ENCODE peak calls at places on chromosomes 4 and X, in seven cellular contexts. K is thoracic aorta, I is psoas muscle, X is testis, N is NB4, E is GM23338, D is GM13977. B is an unnamed sample.
A peak's percentile ranks its signal among the peaks of the same experiment; 100 is the strongest.

GRCh38 chrX:130393451-130394074 is 8.1 kb upstream of the GPR119 start:
- DNase-seq in X (peak; percentile 52), E (peak; percentile 67), N (peak; percentile 42), I (peak; percentile 18), K (no peak), D (no peak), B (peak; percentile 23)

GRCh38 chr4:5710065-5710961 is 688 bp upstream of the EVC start:
- DNase-seq in E (peak; percentile 59), K (no peak), I (no peak), D (peak; percentile 20), X (no peak), N (no peak), B (no peak)

GRCh38 chr4:109890076-109890475 is 22.6 kb upstream of the EGF start:
- DNase-seq in D (no peak), X (no peak), I (no peak), N (no peak), E (no peak), K (no peak), B (no peak)

GRCh38 chr4:135917016-135917415 is 1615.3 kb downstream of the PCDH18 start:
- DNase-seq in D (no peak), X (no peak), I (no peak), N (no peak), K (no peak), E (no peak), B (no peak)

GRCh38 chrX:133380882-133381619 is 34.2 kb downstream of the GPC4 start:
- DNase-seq in I (no peak), E (no peak), N (no peak), D (no peak), X (no peak), K (no peak), B (no peak)

GRCh38 chrX:128106630-128107029 is 54.4 kb upstream of the ACTRT1 start:
- DNase-seq in D (peak; percentile 4), E (peak; percentile 50), N (peak; percentile 33), I (no peak), K (no peak), X (peak; percentile 13), B (no peak)

GRCh38 chr4:23878235-23878861 is 11.5 kb downstream of the PPARGC1A start:
- DNase-seq in I (no peak), N (no peak), K (no peak), E (no peak), D (no peak), X (no peak), B (no peak)

GRCh38 chrX:133448512-133449076 is 33.3 kb upstream of the GPC4 start:
- DNase-seq in E (peak; percentile 22), K (no peak), X (no peak), D (no peak), I (no peak), N (no peak), B (no peak)

GRCh38 chrX:139758250-139758649 is 50.3 kb upstream of the MCF2 start:
- DNase-seq in X (no peak), I (no peak), N (no peak), E (peak; percentile 6), K (no peak), D (no peak), B (no peak)

GRCh38 chr4:40908297-40908696 is 158.5 kb downstream of the NSUN7 start:
- DNase-seq in X (no peak), I (no peak), E (peak; percentile 65), K (no peak), D (no peak), N (no peak), B (no peak)

GRCh38 chr4:113223001-113223400 is 173.5 kb downstream of the ANK2 start:
- DNase-seq in I (no peak), D (no peak), N (no peak), E (no peak), K (no peak), X (no peak), B (no peak)

GRCh38 chrX:38627683-38628082 is 66.3 kb downstream of the TSPAN7 start:
- DNase-seq in E (peak; percentile 76), I (no peak), K (no peak), X (no peak), N (peak; percentile 63), D (no peak), B (no peak)

GRCh38 chr4:165635261-165635838 is 237.7 kb upstream of the TLL1 start:
- DNase-seq in E (no peak), K (no peak), N (no peak), X (no peak), I (no peak), D (no peak), B (no peak)

GRCh38 chrX:22192419-22193086 is 80.2 kb upstream of the CBLL2 start:
- DNase-seq in K (peak; percentile 2), E (peak; percentile 73), I (peak; percentile 58), X (peak; percentile 76), D (peak; percentile 26), N (peak; percentile 56), B (peak; percentile 56)

GRCh38 chr4:185591679-185592141 is 56.4 kb upstream of the PDLIM3 start:
- DNase-seq in X (peak; percentile 54), D (no peak), E (no peak), I (no peak), K (no peak), N (no peak), B (no peak)

GRCh38 chrX:124501566-124501965 is 155.2 kb downstream of the SH2D1A start:
- DNase-seq in N (no peak), K (no peak), D (no peak), E (no peak), X (peak; percentile 12), I (no peak), B (no peak)

GRCh38 chr4:41506071-41506470 is 31.9 kb upstream of the LIMCH1 start:
- DNase-seq in I (no peak), X (no peak), E (no peak), K (no peak), N (no peak), D (no peak), B (no peak)

GRCh38 chr4:75733369-75733768 is 9.0 kb downstream of the USO1 start:
- DNase-seq in D (no peak), K (no peak), N (no peak), I (no peak), X (no peak), E (no peak), B (no peak)

DNA sequence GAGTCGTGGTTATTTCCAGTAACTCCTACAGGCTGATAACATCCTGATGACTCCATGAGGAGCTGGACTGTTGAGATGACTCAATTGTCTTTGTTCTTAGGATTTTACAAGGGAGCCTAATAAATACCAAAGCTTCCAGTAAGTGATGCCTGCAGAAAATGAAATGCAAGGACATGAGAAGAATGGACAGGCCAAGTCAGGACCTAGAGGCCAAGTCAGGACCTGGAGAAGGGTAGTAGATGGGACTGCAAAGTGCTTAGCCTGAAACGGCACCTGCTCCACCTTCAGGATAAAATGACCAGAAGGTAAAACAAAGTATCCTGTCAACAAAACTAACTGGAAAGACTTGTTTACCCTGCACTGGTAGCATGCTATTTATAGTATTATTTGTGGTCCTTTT is 6.4 kb upstream of the SLC10A6 start:
- DNase-seq in X (no peak), K (no peak), D (no peak), E (no peak), N (peak; percentile 40), I (no peak), B (no peak)
- TF ChIP-seq CTCF in X (no peak), K (no peak), D (no peak), E (no peak), N (no peak), I (no peak), B (no peak)

DNA sequence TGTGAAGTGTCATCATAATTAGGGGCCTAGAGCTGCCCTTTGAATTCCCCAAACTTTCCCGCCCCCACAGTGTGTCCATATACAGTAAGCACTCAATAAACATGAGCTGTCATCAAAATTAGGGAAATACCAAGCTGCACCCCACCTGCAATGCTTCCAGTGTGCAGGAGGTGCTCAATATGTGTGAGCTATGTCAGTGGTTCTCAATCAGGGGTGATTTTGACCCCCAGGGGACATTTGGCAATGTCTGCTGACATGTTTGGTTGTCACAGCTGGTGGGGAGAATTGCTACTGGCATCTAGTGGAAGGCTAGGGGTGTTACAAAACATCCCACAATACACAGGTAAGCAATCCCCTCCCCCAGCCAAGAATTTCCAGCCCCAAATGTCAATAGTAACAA is 750 bp downstream of the CFP start:
- DNase-seq in D (no peak), I (no peak), K (no peak), E (peak; percentile 61), N (peak; percentile 84), X (no peak), B (no peak)
- TF ChIP-seq CTCF in D (peak; percentile 28), I (no peak), K (no peak), E (peak; percentile 29), N (peak; percentile 40), X (no peak), B (no peak)

GRCh38 chr4:153207561-153207960 is 3.3 kb downstream of the TRIM2 start:
- DNase-seq in D (no peak), E (peak; percentile 70), N (peak; percentile 14), X (peak; percentile 54), I (peak; percentile 33), K (no peak), B (no peak)
- TF ChIP-seq CTCF in D (peak; percentile 13), E (peak; percentile 69), N (peak; percentile 6), X (peak; percentile 25), I (peak; percentile 66), K (peak; percentile 50), B (peak; percentile 62)

GRCh38 chr4:110959041-110959643 is 336.3 kb upstream of the PITX2 start:
- DNase-seq in I (no peak), X (no peak), N (peak; percentile 7), E (no peak), K (no peak), D (no peak), B (no peak)
- TF ChIP-seq CTCF in I (peak; percentile 51), X (no peak), N (no peak), E (peak; percentile 52), K (no peak), D (peak; percentile 40), B (peak; percentile 37)

DNA sequence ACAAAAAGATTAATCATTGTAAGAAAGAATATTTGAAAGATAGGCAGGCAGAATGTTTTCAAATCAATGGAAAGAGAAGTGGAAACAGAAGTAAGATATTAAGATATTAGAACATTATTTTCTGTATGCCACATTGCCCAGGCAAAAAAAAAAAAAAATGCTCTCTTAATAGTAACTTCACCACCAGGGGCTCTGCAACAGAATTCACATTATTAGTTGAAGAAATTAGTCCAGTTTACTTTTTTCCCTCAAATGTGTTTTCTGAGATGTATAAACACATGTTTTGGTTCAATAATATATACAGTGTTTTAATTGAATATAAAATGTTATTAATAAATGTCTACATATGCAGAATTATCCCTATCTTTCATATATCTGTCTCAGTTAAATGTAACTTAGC is 78.0 kb upstream of the ADAD1 start:
- DNase-seq in X (no peak), D (no peak), N (no peak), I (no peak), E (no peak), K (no peak), B (no peak)
- TF ChIP-seq CTCF in X (no peak), D (no peak), N (no peak), I (no peak), E (peak; percentile 23), K (no peak), B (peak; percentile 38)

DNA sequence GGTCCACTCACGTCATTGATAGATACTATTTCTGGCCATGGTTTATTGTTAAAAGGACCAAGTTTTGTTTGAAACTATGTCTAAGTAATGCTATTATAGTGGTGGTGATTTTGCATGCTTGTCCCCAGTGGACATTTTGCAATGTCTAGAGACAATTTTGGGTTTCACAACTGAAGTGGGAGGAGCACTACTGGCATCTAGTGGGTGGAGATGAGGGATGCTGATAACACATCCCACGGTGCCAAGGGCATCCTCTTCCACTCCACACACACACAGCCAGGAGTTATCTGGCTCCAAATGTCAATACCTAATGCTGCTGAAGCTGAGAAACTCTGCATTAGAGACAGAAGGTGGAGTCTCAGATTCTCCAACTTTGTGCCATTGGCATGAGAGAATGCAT is 131.2 kb downstream of the FRMPD4 start:
- DNase-seq in E (no peak), N (peak; percentile 6), I (no peak), D (no peak), X (no peak), K (no peak), B (no peak)
- TF ChIP-seq CTCF in E (no peak), N (no peak), I (no peak), D (no peak), X (no peak), K (no peak), B (no peak)